ENCODE peak calls at places on chromosome 9, in eight cellular contexts. One of them, this sample, is unnamed.

GRCh38 chr9:6029581-6029980 is 14.2 kb upstream of the RANBP6 start:
- DNase-seq in activated effector memory CD4-positive, alpha-beta T cell treated with anti-CD3 and anti-CD28 coated beads, Interleukin-2, amount 50 U/mL, for 16 hours: no peak
- DNase-seq in activated CD4-positive, alpha-beta T cell treated with anti-CD3 and anti-CD28 coated beads for 1 hour: no peak
- DNase-seq in AG10803: no peak
- DNase-seq in dorsolateral prefrontal cortex: no peak
- DNase-seq in GM13977: no peak
- DNase-seq in AG04450: no peak
- DNase-seq in adipocyte: no peak
- DNase-seq in this sample: no peak

GRCh38 chr9:128554155-128554862 is 1.9 kb downstream of the SPTAN1 start:
- DNase-seq in dorsolateral prefrontal cortex: peak
- DNase-seq in AG10803: peak
- DNase-seq in activated effector memory CD4-positive, alpha-beta T cell treated with anti-CD3 and anti-CD28 coated beads, Interleukin-2, amount 50 U/mL, for 16 hours: peak
- DNase-seq in adipocyte: peak
- DNase-seq in GM13977: no peak
- DNase-seq in AG04450: peak
- DNase-seq in activated CD4-positive, alpha-beta T cell treated with anti-CD3 and anti-CD28 coated beads for 1 hour: no peak
- DNase-seq in this sample: peak

GRCh38 chr9:135772056-135773042 is 70.4 kb downstream of the KCNT1 start:
- DNase-seq in AG04450: no peak
- DNase-seq in dorsolateral prefrontal cortex: no peak
- DNase-seq in activated CD4-positive, alpha-beta T cell treated with anti-CD3 and anti-CD28 coated beads for 1 hour: no peak
- DNase-seq in adipocyte: no peak
- DNase-seq in activated effector memory CD4-positive, alpha-beta T cell treated with anti-CD3 and anti-CD28 coated beads, Interleukin-2, amount 50 U/mL, for 16 hours: no peak
- DNase-seq in AG10803: no peak
- DNase-seq in GM13977: no peak
- DNase-seq in this sample: no peak

GRCh38 chr9:94950733-94951590 is 224.5 kb downstream of the AOPEP start:
- DNase-seq in adipocyte: peak
- DNase-seq in AG04450: no peak
- DNase-seq in AG10803: peak
- DNase-seq in dorsolateral prefrontal cortex: no peak
- DNase-seq in activated effector memory CD4-positive, alpha-beta T cell treated with anti-CD3 and anti-CD28 coated beads, Interleukin-2, amount 50 U/mL, for 16 hours: no peak
- DNase-seq in GM13977: no peak
- DNase-seq in activated CD4-positive, alpha-beta T cell treated with anti-CD3 and anti-CD28 coated beads for 1 hour: no peak
- DNase-seq in this sample: peak

GRCh38 chr9:86741311-86742215 is 205.7 kb downstream of the GAS1 start:
- DNase-seq in adipocyte: peak
- DNase-seq in dorsolateral prefrontal cortex: no peak
- DNase-seq in activated CD4-positive, alpha-beta T cell treated with anti-CD3 and anti-CD28 coated beads for 1 hour: no peak
- DNase-seq in AG10803: peak
- DNase-seq in activated effector memory CD4-positive, alpha-beta T cell treated with anti-CD3 and anti-CD28 coated beads, Interleukin-2, amount 50 U/mL, for 16 hours: no peak
- DNase-seq in GM13977: no peak
- DNase-seq in AG04450: no peak
- DNase-seq in this sample: peak

GRCh38 chr9:136200424-136200823 is 4.5 kb downstream of the LHX3 start:
- DNase-seq in activated effector memory CD4-positive, alpha-beta T cell treated with anti-CD3 and anti-CD28 coated beads, Interleukin-2, amount 50 U/mL, for 16 hours: no peak
- DNase-seq in AG04450: no peak
- DNase-seq in AG10803: no peak
- DNase-seq in dorsolateral prefrontal cortex: no peak
- DNase-seq in activated CD4-positive, alpha-beta T cell treated with anti-CD3 and anti-CD28 coated beads for 1 hour: no peak
- DNase-seq in GM13977: no peak
- DNase-seq in adipocyte: no peak
- DNase-seq in this sample: no peak

GRCh38 chr9:38047301-38048251 is 21.5 kb downstream of the SHB start:
- DNase-seq in AG04450: peak
- DNase-seq in adipocyte: peak
- DNase-seq in AG10803: peak
- DNase-seq in activated effector memory CD4-positive, alpha-beta T cell treated with anti-CD3 and anti-CD28 coated beads, Interleukin-2, amount 50 U/mL, for 16 hours: no peak
- DNase-seq in activated CD4-positive, alpha-beta T cell treated with anti-CD3 and anti-CD28 coated beads for 1 hour: no peak
- DNase-seq in dorsolateral prefrontal cortex: no peak
- DNase-seq in GM13977: no peak
- DNase-seq in this sample: peak

GRCh38 chr9:70529833-70530232 is 115.4 kb upstream of the KLF9 start:
- DNase-seq in GM13977: no peak
- DNase-seq in adipocyte: no peak
- DNase-seq in AG04450: no peak
- DNase-seq in activated effector memory CD4-positive, alpha-beta T cell treated with anti-CD3 and anti-CD28 coated beads, Interleukin-2, amount 50 U/mL, for 16 hours: no peak
- DNase-seq in dorsolateral prefrontal cortex: no peak
- DNase-seq in AG10803: no peak
- DNase-seq in activated CD4-positive, alpha-beta T cell treated with anti-CD3 and anti-CD28 coated beads for 1 hour: no peak
- DNase-seq in this sample: no peak

GRCh38 chr9:129858167-129858962 is 23.1 kb downstream of the USP20 start:
- DNase-seq in GM13977: no peak
- DNase-seq in adipocyte: no peak
- DNase-seq in AG04450: no peak
- DNase-seq in dorsolateral prefrontal cortex: peak
- DNase-seq in activated CD4-positive, alpha-beta T cell treated with anti-CD3 and anti-CD28 coated beads for 1 hour: no peak
- DNase-seq in activated effector memory CD4-positive, alpha-beta T cell treated with anti-CD3 and anti-CD28 coated beads, Interleukin-2, amount 50 U/mL, for 16 hours: no peak
- DNase-seq in AG10803: no peak
- DNase-seq in this sample: no peak

GRCh38 chr9:123710299-123710698 is 219.6 kb downstream of the DENND1A start:
- DNase-seq in dorsolateral prefrontal cortex: no peak
- DNase-seq in AG10803: peak
- DNase-seq in AG04450: peak
- DNase-seq in activated CD4-positive, alpha-beta T cell treated with anti-CD3 and anti-CD28 coated beads for 1 hour: no peak
- DNase-seq in adipocyte: peak
- DNase-seq in activated effector memory CD4-positive, alpha-beta T cell treated with anti-CD3 and anti-CD28 coated beads, Interleukin-2, amount 50 U/mL, for 16 hours: no peak
- DNase-seq in GM13977: peak
- DNase-seq in this sample: peak

GRCh38 chr9:70563437-70564204 is 149.2 kb upstream of the KLF9 start:
- DNase-seq in dorsolateral prefrontal cortex: no peak
- DNase-seq in AG10803: peak
- DNase-seq in adipocyte: peak
- DNase-seq in GM13977: peak
- DNase-seq in activated effector memory CD4-positive, alpha-beta T cell treated with anti-CD3 and anti-CD28 coated beads, Interleukin-2, amount 50 U/mL, for 16 hours: peak
- DNase-seq in AG04450: no peak
- DNase-seq in activated CD4-positive, alpha-beta T cell treated with anti-CD3 and anti-CD28 coated beads for 1 hour: no peak
- DNase-seq in this sample: peak

GRCh38 chr9:99127372-99128132 is 22.6 kb downstream of the TGFBR1 start:
- DNase-seq in AG04450: no peak
- DNase-seq in adipocyte: peak
- DNase-seq in activated effector memory CD4-positive, alpha-beta T cell treated with anti-CD3 and anti-CD28 coated beads, Interleukin-2, amount 50 U/mL, for 16 hours: no peak
- DNase-seq in activated CD4-positive, alpha-beta T cell treated with anti-CD3 and anti-CD28 coated beads for 1 hour: no peak
- DNase-seq in GM13977: no peak
- DNase-seq in AG10803: peak
- DNase-seq in dorsolateral prefrontal cortex: no peak
- DNase-seq in this sample: peak

GRCh38 chr9:136854113-136854841 is 2.1 kb downstream of the MAMDC4 start:
- DNase-seq in AG10803: no peak
- DNase-seq in GM13977: no peak
- DNase-seq in adipocyte: no peak
- DNase-seq in activated CD4-positive, alpha-beta T cell treated with anti-CD3 and anti-CD28 coated beads for 1 hour: no peak
- DNase-seq in dorsolateral prefrontal cortex: peak
- DNase-seq in AG04450: no peak
- DNase-seq in activated effector memory CD4-positive, alpha-beta T cell treated with anti-CD3 and anti-CD28 coated beads, Interleukin-2, amount 50 U/mL, for 16 hours: no peak
- DNase-seq in this sample: no peak

GRCh38 chr9:16203735-16204573 is 651.1 kb downstream of the CCDC171 start:
- DNase-seq in AG04450: no peak
- DNase-seq in dorsolateral prefrontal cortex: no peak
- DNase-seq in activated CD4-positive, alpha-beta T cell treated with anti-CD3 and anti-CD28 coated beads for 1 hour: no peak
- DNase-seq in AG10803: no peak
- DNase-seq in adipocyte: peak
- DNase-seq in activated effector memory CD4-positive, alpha-beta T cell treated with anti-CD3 and anti-CD28 coated beads, Interleukin-2, amount 50 U/mL, for 16 hours: no peak
- DNase-seq in GM13977: no peak
- DNase-seq in this sample: peak

GRCh38 chr9:18495065-18495464 is 21.1 kb downstream of the ADAMTSL1 start:
- DNase-seq in AG10803: no peak
- DNase-seq in activated CD4-positive, alpha-beta T cell treated with anti-CD3 and anti-CD28 coated beads for 1 hour: no peak
- DNase-seq in AG04450: no peak
- DNase-seq in GM13977: no peak
- DNase-seq in adipocyte: no peak
- DNase-seq in dorsolateral prefrontal cortex: no peak
- DNase-seq in activated effector memory CD4-positive, alpha-beta T cell treated with anti-CD3 and anti-CD28 coated beads, Interleukin-2, amount 50 U/mL, for 16 hours: no peak
- DNase-seq in this sample: no peak

GRCh38 chr9:4143951-4144717 is 155.7 kb downstream of the GLIS3 start:
- DNase-seq in AG10803: peak
- DNase-seq in adipocyte: no peak
- DNase-seq in AG04450: no peak
- DNase-seq in activated CD4-positive, alpha-beta T cell treated with anti-CD3 and anti-CD28 coated beads for 1 hour: no peak
- DNase-seq in dorsolateral prefrontal cortex: no peak
- DNase-seq in activated effector memory CD4-positive, alpha-beta T cell treated with anti-CD3 and anti-CD28 coated beads, Interleukin-2, amount 50 U/mL, for 16 hours: no peak
- DNase-seq in GM13977: no peak
- DNase-seq in this sample: peak

GRCh38 chr9:128321879-128322341 is 337 bp downstream of the TRUB2 start:
- DNase-seq in activated CD4-positive, alpha-beta T cell treated with anti-CD3 and anti-CD28 coated beads for 1 hour: no peak
- DNase-seq in GM13977: no peak
- DNase-seq in AG10803: no peak
- DNase-seq in AG04450: no peak
- DNase-seq in adipocyte: no peak
- DNase-seq in activated effector memory CD4-positive, alpha-beta T cell treated with anti-CD3 and anti-CD28 coated beads, Interleukin-2, amount 50 U/mL, for 16 hours: no peak
- DNase-seq in dorsolateral prefrontal cortex: no peak
- DNase-seq in this sample: no peak

GRCh38 chr9:134858051-134858841 is 22.4 kb upstream of the FCN2 start:
- DNase-seq in dorsolateral prefrontal cortex: no peak
- DNase-seq in activated effector memory CD4-positive, alpha-beta T cell treated with anti-CD3 and anti-CD28 coated beads, Interleukin-2, amount 50 U/mL, for 16 hours: no peak
- DNase-seq in AG04450: no peak
- DNase-seq in AG10803: peak
- DNase-seq in adipocyte: no peak
- DNase-seq in GM13977: peak
- DNase-seq in activated CD4-positive, alpha-beta T cell treated with anti-CD3 and anti-CD28 coated beads for 1 hour: no peak
- DNase-seq in this sample: peak

GRCh38 chr9:19894975-19895374 is 106.1 kb upstream of the SLC24A2 start:
- DNase-seq in AG04450: peak
- DNase-seq in dorsolateral prefrontal cortex: no peak
- DNase-seq in GM13977: no peak
- DNase-seq in activated effector memory CD4-positive, alpha-beta T cell treated with anti-CD3 and anti-CD28 coated beads, Interleukin-2, amount 50 U/mL, for 16 hours: no peak
- DNase-seq in adipocyte: peak
- DNase-seq in activated CD4-positive, alpha-beta T cell treated with anti-CD3 and anti-CD28 coated beads for 1 hour: no peak
- DNase-seq in AG10803: peak
- DNase-seq in this sample: peak

This sample was measured in EH.